ENCODE peak calls at places on chromosomes 1 and 21, in six cellular contexts. O, I, T, N, E and S are unnamed samples.

GRCh38 chr1:53176452-53177344 is 19.9 kb upstream of the CPT2 start:
- DNase-seq in O (no peak), I (no peak), T (peak), N (no peak), E (peak), S (peak)

GRCh38 chr1:116129537-116129936 is 18.3 kb downstream of the MAB21L3 start:
- DNase-seq in O (no peak), I (no peak), T (no peak), N (no peak), E (no peak), S (no peak)

GRCh38 chr1:6960291-6960758 is 175.1 kb downstream of the CAMTA1 start:
- DNase-seq in O (no peak), I (no peak), T (peak), N (peak), E (no peak), S (peak)

GRCh38 chr1:35567947-35568558 is 5.1 kb upstream of the TFAP2E start:
- DNase-seq in O (no peak), I (no peak), T (peak), N (no peak), E (no peak), S (no peak)

GRCh38 chr1:161307230-161307768 is 2.5 kb downstream of the MPZ start:
- DNase-seq in O (no peak), I (no peak), T (no peak), N (peak), E (peak), S (no peak)

GRCh38 chr1:94081566-94082344 is 39.2 kb downstream of the ABCA4 start:
- DNase-seq in O (no peak), I (no peak), T (no peak), N (peak), E (peak), S (peak)

GRCh38 chr1:105172803-105173202 is 1423.1 kb downstream of the AMY1C start:
- DNase-seq in O (no peak), I (no peak), T (peak), N (no peak), E (no peak), S (no peak)

GRCh38 chr1:204295666-204296065 is 64.1 kb downstream of the PLEKHA6 start:
- DNase-seq in O (no peak), I (no peak), T (no peak), N (peak), E (no peak), S (no peak)

GRCh38 chr21:16473965-16474364 is 744.2 kb downstream of the USP25 start:
- DNase-seq in O (no peak), I (no peak), T (no peak), N (no peak), E (peak), S (no peak)

GRCh38 chr1:32948905-32949304 is 15.7 kb downstream of the RNF19B start:
- DNase-seq in O (no peak), I (no peak), T (no peak), N (no peak), E (peak), S (peak)

GRCh38 chr1:7516341-7516740 is 254.8 kb upstream of the VAMP3 start:
- DNase-seq in O (no peak), I (no peak), T (peak), N (peak), E (peak), S (no peak)

GRCh38 chr1:160325252-160325651 is 17.8 kb downstream of the COPA start:
- DNase-seq in O (no peak), I (no peak), T (no peak), N (no peak), E (no peak), S (no peak)

GRCh38 chr1:3879787-3880428 is 20.2 kb downstream of the C1orf174 start:
- DNase-seq in O (no peak), I (no peak), T (no peak), N (no peak), E (no peak), S (no peak)

GRCh38 chr1:180415985-180416633 is 86.3 kb downstream of the ACBD6 start:
- DNase-seq in O (no peak), I (no peak), T (peak), N (peak), E (peak), S (peak)

GRCh38 chr1:39158330-39159086 is 46.0 kb upstream of the MACF1 start:
- DNase-seq in O (no peak), I (no peak), T (peak), N (no peak), E (peak), S (peak)

GRCh38 chr1:231626951-231627614 is 493 bp downstream of the DISC1 start:
- DNase-seq in O (peak), I (no peak), T (peak), N (peak), E (peak), S (peak)

GRCh38 chr1:112359961-112360767 is 35.9 kb upstream of the CTTNBP2NL start:
- DNase-seq in O (no peak), I (no peak), T (no peak), N (peak), E (peak), S (no peak)

GRCh38 chr1:223137402-223138100 is 5.5 kb downstream of the TLR5 start:
- DNase-seq in O (no peak), I (no peak), T (no peak), N (peak), E (peak), S (peak)

GRCh38 chr1:3735683-3736070 is 16.6 kb upstream of the CCDC27 start:
- DNase-seq in O (no peak), I (no peak), T (no peak), N (no peak), E (no peak), S (no peak)

GRCh38 chr1:18875107-18875795 is 15.8 kb upstream of the TAS1R2 start:
- DNase-seq in O (peak), I (peak), T (peak), N (peak), E (peak), S (peak)

GRCh38 chr1:230128569-230129269 is 61.7 kb downstream of the GALNT2 start:
- DNase-seq in O (no peak), I (no peak), T (no peak), N (no peak), E (no peak), S (no peak)

GRCh38 chr1:2789986-2790581 is 11.4 kb downstream of the TTC34 start:
- DNase-seq in O (no peak), I (no peak), T (no peak), N (no peak), E (no peak), S (no peak)